ENCODE peak calls at places on chromosomes 7 and 10, in nine cellular contexts. I, H, Y, Q, U, W, X, F and O are unnamed samples.

GRCh38 chr10:91709394-91709798 is 76.5 kb upstream of the PPP1R3C start:
- DNase-seq in I (no peak), H (no peak), Y (no peak), Q (no peak), U (no peak), W (no peak), X (no peak), F (no peak), O (peak; percentile 43)

GRCh38 chr7:36875794-36876193 is 151.5 kb upstream of the AOAH start:
- DNase-seq in I (peak; percentile 66), H (no peak), Y (no peak), Q (no peak), U (no peak), W (no peak), X (no peak), F (no peak), O (no peak)

GRCh38 chr10:1412531-1413189 is 324.7 kb downstream of the ADARB2 start:
- DNase-seq in I (peak; percentile 33), H (no peak), Y (peak; percentile 47), Q (no peak), U (no peak), W (no peak), X (no peak), F (no peak), O (no peak)

GRCh38 chr7:5139998-5140397 is 50.0 kb upstream of the WIPI2 start:
- DNase-seq in I (peak; percentile 87), H (peak; percentile 38), Y (no peak), Q (no peak), U (no peak), W (no peak), X (no peak), F (peak; percentile 39), O (no peak)

GRCh38 chr10:80522756-80523363 is 14.8 kb upstream of the SH2D4B start:
- DNase-seq in I (no peak), H (no peak), Y (no peak), Q (no peak), U (no peak), W (no peak), X (no peak), F (no peak), O (no peak)

GRCh38 chr7:57774300-57774699 is 324.3 kb downstream of the ZNF716 start:
- DNase-seq in I (no peak), H (no peak), Y (peak; percentile 53), Q (no peak), U (no peak), W (no peak), X (no peak), F (no peak), O (no peak)

GRCh38 chr10:133318494-133319127 is 9.9 kb downstream of the ZNF511 start:
- DNase-seq in I (peak; percentile 93), H (peak; percentile 87), Y (peak; percentile 94), Q (no peak), U (no peak), W (peak; percentile 60), X (no peak), F (peak; percentile 71), O (no peak)

GRCh38 chr7:22633286-22633953 is 93.6 kb upstream of the IL6 start:
- DNase-seq in I (no peak), H (no peak), Y (no peak), Q (no peak), U (no peak), W (no peak), X (no peak), F (no peak), O (no peak)

GRCh38 chr10:72736176-72736795 is 44.3 kb downstream of the MCU start:
- DNase-seq in I (no peak), H (no peak), Y (no peak), Q (no peak), U (no peak), W (no peak), X (no peak), F (no peak), O (no peak)

GRCh38 chr10:97522937-97523336 is 24.2 kb downstream of the UBTD1 start:
- DNase-seq in I (no peak), H (no peak), Y (no peak), Q (no peak), U (no peak), W (no peak), X (no peak), F (no peak), O (no peak)

GRCh38 chr10:76874151-76874550 is 763.5 kb downstream of the KCNMA1 start:
- DNase-seq in I (no peak), H (no peak), Y (no peak), Q (no peak), U (no peak), W (no peak), X (no peak), F (no peak), O (no peak)

GRCh38 chr10:106467506-106467905 is 697.0 kb downstream of the SORCS1 start:
- DNase-seq in I (peak; percentile 89), H (no peak), Y (no peak), Q (no peak), U (no peak), W (no peak), X (no peak), F (no peak), O (no peak)

GRCh38 chr7:154484943-154485342 is 432.7 kb downstream of the DPP6 start:
- DNase-seq in I (no peak), H (no peak), Y (no peak), Q (no peak), U (no peak), W (no peak), X (no peak), F (no peak), O (no peak)

GRCh38 chr10:86079088-86079487 is 287.5 kb downstream of the GRID1 start:
- DNase-seq in I (peak; percentile 88), H (no peak), Y (no peak), Q (no peak), U (no peak), W (no peak), X (no peak), F (peak; percentile 45), O (peak; percentile 9)

GRCh38 chr10:89332092-89332633 is 4.4 kb downstream of the IFIT3 start:
- DNase-seq in I (no peak), H (no peak), Y (no peak), Q (no peak), U (no peak), W (no peak), X (peak; percentile 54), F (no peak), O (no peak)

GRCh38 chr10:55628260-55628701 is 732.8 kb downstream of the ZWINT start:
- DNase-seq in I (peak; percentile 85), H (peak; percentile 59), Y (no peak), Q (no peak), U (peak; percentile 51), W (peak; percentile 21), X (no peak), F (no peak), O (no peak)
- TF ChIP-seq CTCF in I (peak; percentile 43), H (no peak), Y (no peak), Q (no peak), U (no peak), W (no peak), X (no peak), F (no peak), O (peak; percentile 13)

GRCh38 chr10:112182808-112183328 is 697 bp downstream of the GPAM start:
- DNase-seq in I (peak; percentile 47), H (no peak), Y (no peak), Q (no peak), U (no peak), W (no peak), X (no peak), F (no peak), O (no peak)

GRCh38 chr10:112176543-112176942 is 7.0 kb downstream of the GPAM start:
- DNase-seq in I (no peak), H (no peak), Y (no peak), Q (no peak), U (no peak), W (no peak), X (no peak), F (no peak), O (no peak)

GRCh38 chr10:112175409-112175808 is 8.2 kb downstream of the GPAM start:
- DNase-seq in I (no peak), H (no peak), Y (no peak), Q (no peak), U (no peak), W (no peak), X (no peak), F (no peak), O (no peak)

GRCh38 chr10:112173201-112173600 is 10.4 kb downstream of the GPAM start:
- DNase-seq in I (no peak), H (no peak), Y (no peak), Q (no peak), U (no peak), W (no peak), X (no peak), F (no peak), O (no peak)

DNA sequence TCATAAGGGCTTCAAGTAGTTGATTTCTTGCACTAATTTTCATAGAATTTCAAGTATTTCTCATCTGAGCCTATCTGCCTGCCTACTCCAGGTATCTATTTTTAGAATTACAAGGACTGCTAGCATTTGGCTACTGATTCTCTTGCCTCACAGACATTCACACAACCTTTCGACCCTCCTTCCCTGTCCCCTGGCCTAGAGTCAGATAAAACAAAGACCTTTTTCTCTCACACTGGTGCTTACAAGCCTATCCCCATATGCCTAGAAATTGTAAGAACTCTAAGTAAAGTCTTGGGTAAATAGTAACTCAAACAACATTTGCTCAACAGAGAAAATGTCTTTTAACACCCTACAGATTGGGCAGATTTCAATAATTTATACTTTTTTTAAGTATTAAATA is 6.3 kb downstream of the GPAM start:
- DNase-seq in I (no peak), H (peak; percentile 55), Y (no peak), Q (no peak), U (no peak), W (no peak), X (no peak), F (peak; percentile 43), O (no peak)
- TF ChIP-seq CTCF in I (no peak), H (no peak), Y (no peak), Q (no peak), U (no peak), W (no peak), X (no peak), F (no peak), O (no peak)

GRCh38 chr10:3239920-3240909 is 67.6 kb upstream of the PITRM1 start:
- DNase-seq in I (no peak), H (no peak), Y (no peak), Q (no peak), U (no peak), W (no peak), X (no peak), F (no peak), O (no peak)
- TF ChIP-seq CTCF in I (no peak), H (no peak), Y (no peak), Q (no peak), U (no peak), W (peak; percentile 3), X (no peak), F (no peak), O (no peak)

DNA sequence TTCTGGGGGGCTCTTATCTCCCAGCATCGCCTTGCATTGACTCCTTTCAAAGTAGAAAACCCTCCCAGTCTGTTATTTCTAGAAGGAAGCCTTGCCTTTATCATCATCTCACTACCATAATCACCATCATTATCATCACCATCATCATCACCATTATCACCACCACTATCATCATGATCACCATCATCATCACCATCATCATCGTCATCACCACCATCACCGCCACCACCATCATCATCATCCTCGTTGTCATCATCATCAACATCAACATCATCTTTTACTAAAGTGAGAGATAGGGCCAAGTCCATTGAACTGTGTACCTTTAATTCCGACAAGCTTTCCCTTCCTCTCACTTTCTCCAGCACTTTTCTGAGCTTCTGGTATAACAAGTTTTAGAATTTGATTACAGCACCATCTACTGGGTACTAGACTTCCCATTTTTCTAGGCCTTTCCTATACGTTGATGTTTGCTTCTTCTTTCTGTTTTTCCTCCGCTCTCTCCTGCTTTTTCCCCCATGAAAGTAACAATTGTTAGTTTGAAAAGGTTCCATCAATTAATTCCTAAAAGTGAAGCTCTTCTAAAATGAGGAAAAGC is 226.4 kb downstream of the BUB3 start:
- DNase-seq in I (no peak), H (no peak), Y (no peak), Q (no peak), U (no peak), W (no peak), X (no peak), F (no peak), O (no peak)
- TF ChIP-seq CTCF in I (peak; percentile 56), H (peak; percentile 34), Y (peak; percentile 76), Q (no peak), U (peak; percentile 41), W (no peak), X (no peak), F (no peak), O (peak; percentile 23)